ENCODE peak calls at places on chromosomes 16 and 17, in five cellular contexts. D is GM23248, R is gastrocnemius medialis, C is body of pancreas, Z is OCI-LY7. E is an unnamed sample.

GRCh38 chr17:74525781-74526288 is 5.4 kb downstream of the CD300LB start:
- DNase-seq in Z (no peak), R (no peak), C (no peak), D (no peak), E (no peak)

GRCh38 chr17:8705427-8705826 is 39.2 kb downstream of the CCDC42 start:
- DNase-seq in R (no peak), Z (no peak), D (no peak), C (no peak), E (no peak)

GRCh38 chr17:18362509-18363020 is 785 bp downstream of the SHMT1 start:
- DNase-seq in R (peak), Z (peak), C (peak), D (peak), E (peak)

GRCh38 chr16:85651822-85652430 is 36.8 kb downstream of the GINS2 start:
- DNase-seq in C (peak), R (no peak), D (no peak), Z (no peak), E (no peak)

GRCh38 chr17:2598166-2598565 is 4.7 kb downstream of the PAFAH1B1 start:
- DNase-seq in Z (no peak), C (no peak), R (no peak), D (peak), E (no peak)

GRCh38 chr17:32876414-32877163 is at the start of gene MYO1D:
- DNase-seq in C (peak), R (no peak), D (peak), Z (peak), E (peak)

GRCh38 chr16:24996301-24996700 is 18.9 kb downstream of the ARHGAP17 start:
- DNase-seq in D (no peak), Z (no peak), C (no peak), R (no peak), E (no peak)

GRCh38 chr16:31008154-31008950 is 2.1 kb downstream of the STX1B start:
- DNase-seq in Z (no peak), R (no peak), C (no peak), D (peak), E (no peak)

GRCh38 chr16:68636064-68636551 is 9.0 kb upstream of the CDH3 start:
- DNase-seq in C (peak), D (peak), Z (no peak), R (no peak), E (no peak)

GRCh38 chr17:63675607-63676539 is 24.1 kb downstream of the LIMD2 start:
- DNase-seq in R (no peak), Z (no peak), D (peak), C (peak), E (peak)

DNA sequence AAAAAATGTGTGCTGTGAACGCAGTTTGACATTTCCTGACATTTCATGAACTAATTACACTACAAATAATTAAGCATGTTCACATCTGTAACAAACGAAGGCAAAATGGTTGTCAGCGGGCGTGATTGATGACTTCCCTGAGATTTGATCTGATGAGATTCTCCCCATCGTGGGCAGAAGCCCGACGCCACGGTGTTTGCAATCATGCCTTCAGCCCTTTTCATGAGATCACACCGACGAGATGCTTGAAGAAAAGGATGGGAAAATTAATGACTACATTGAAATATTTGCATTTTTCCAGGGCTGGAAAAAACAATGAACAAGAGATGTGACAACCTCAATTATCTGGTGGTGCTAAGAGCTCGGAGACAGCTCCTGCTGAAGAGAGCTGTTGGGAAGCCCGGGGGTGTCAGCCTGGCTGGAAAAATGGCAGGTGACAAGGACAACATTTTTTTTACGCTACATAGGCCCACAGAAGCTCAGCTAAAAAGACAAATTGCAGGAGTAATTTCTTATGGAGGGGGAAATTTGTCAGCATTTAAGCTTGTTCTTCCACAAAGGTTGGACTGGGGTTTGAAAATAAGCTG is 259.4 kb upstream of the IRX3 start:
- DNase-seq in C (no peak), D (no peak), R (no peak), Z (no peak), E (no peak)
- H3K27ac ChIP-seq in C (no peak), D (no peak), R (no peak), Z (no peak), E (no peak)

GRCh38 chr16:87700406-87701065 is 65.2 kb downstream of the KLHDC4 start:
- DNase-seq in Z (no peak), C (no peak), D (no peak), R (no peak), E (no peak)

GRCh38 chr16:87701066-87701425 is 64.7 kb downstream of the KLHDC4 start:
- DNase-seq in D (no peak), Z (peak), C (no peak), R (no peak), E (no peak)

GRCh38 chr16:87703071-87703470 is 62.7 kb downstream of the KLHDC4 start:
- DNase-seq in D (no peak), R (no peak), Z (no peak), C (no peak), E (no peak)

GRCh38 chr16:87702325-87702811 is 63.4 kb downstream of the KLHDC4 start:
- DNase-seq in Z (peak), R (no peak), C (no peak), D (peak), E (no peak)

DNA sequence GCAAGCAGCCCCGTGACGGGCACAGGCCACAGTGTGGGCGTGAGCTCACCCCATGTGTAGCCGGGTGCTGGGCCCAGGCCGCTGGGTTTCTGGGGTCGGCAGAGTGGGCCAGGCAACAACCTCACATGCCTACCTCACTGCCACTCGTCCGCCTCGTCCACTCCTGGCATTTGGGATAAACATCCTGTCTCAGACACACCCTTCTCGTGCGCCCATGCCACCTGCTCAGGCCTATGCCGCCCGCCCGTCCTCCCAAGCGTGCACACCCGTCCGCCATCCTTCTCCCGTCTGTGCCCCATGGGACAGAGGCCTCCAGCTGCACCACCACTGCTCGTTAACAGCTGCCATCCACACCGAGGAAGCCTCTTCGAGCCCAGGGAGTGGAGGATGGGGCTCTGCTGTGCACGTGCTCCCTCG is 64.3 kb downstream of the KLHDC4 start:
- DNase-seq in C (no peak), R (no peak), Z (peak), D (no peak), E (no peak)
- H3K27ac ChIP-seq in C (no peak), R (no peak), Z (peak), D (no peak), E (no peak)

DNA sequence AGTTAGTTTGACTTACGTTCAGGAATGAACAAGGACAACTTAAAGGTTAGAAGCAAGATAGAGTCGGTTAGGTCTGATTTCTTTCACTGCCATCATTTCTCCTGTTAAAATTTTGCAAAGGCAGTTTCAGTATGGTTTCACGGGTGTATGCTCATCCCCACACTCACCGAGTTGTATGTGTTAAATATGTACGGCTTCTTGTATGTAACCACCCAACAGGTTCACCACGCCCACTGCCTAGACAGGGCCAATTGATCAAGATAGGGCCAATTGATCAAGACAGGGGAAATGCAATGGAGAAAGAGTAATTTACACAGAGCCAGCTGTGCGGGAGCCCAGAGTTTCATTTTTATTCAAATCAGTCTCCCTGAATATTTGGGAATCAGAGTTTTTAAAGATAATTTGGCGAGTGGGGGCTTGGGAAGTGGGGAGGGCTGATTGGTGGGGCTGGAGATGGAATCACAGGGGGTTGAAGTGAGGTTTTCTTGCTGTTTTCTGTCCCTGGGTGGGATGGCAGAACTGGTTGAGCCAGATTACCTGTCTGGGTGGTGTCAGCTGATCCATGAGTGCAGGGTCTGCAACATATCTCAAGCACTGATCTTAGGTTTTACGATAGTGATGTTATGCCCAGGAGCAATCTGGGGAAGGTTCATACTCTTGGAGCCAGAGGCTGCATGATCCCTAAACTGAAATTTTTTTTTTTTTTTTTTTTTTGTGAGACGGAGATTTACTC is 62.4 kb upstream of the PLCG2 start:
- DNase-seq in Z (no peak), D (no peak), C (no peak), R (no peak), E (no peak)
- H3K27ac ChIP-seq in Z (no peak), D (no peak), C (no peak), R (no peak), E (no peak)

DNA sequence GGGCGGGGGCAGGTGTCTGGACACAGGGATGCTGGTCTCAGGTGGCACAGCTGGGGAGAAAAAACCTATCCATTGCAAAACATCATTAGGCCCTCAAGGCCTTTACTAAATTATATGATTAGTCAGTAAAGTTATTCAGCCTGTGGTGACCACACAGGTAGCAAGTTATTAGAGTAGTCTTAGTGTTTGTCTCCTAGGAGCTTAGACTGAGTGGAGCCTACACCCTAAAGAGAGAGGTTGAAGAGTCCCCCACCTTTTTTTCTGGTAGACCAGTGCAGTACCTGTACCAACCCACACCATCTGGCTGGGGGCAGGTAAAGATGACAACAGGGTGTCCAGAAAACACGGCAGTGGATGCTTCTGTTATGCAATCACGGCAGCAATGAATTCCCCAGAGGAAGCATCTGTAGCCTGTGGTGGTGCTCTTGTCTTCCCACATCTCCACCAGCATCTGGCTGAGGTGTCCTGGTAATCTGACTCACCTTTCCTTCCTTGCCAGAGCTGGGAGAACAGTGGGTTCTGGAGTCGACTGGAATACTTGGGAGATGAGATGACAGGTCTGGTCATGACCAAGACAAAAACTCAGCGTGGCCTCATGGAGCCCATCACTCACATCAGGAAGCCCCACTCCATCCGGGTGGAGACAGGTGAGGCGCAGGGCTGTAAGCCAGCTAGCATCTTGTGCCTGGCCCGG is 11.0 kb downstream of the MYCBPAP start:
- DNase-seq in C (no peak), D (peak), R (no peak), Z (no peak), E (no peak)
- H3K27ac ChIP-seq in C (peak), D (no peak), R (no peak), Z (no peak), E (no peak)

GRCh38 chr17:42316755-42317154 is 28.5 kb downstream of the STAT5A start:
- DNase-seq in R (no peak), Z (no peak), D (no peak), C (no peak), E (no peak)
- H3K27ac ChIP-seq in R (no peak), Z (no peak), D (no peak), C (no peak), E (no peak)

GRCh38 chr17:41811549-41812175 is at the start of gene P3H4:
- DNase-seq in C (peak), D (peak), R (peak), Z (peak), E (peak)

GRCh38 chr17:41812176-41813038 is at the start of gene FKBP10:
- DNase-seq in Z (peak), D (peak), C (peak), R (peak), E (peak)

GRCh38 chr17:41814195-41814594 is 1.4 kb downstream of the FKBP10 start:
- DNase-seq in R (no peak), D (peak), Z (no peak), C (no peak), E (no peak)

GRCh38 chr17:41813039-41813680 is 356 bp downstream of the FKBP10 start:
- DNase-seq in R (no peak), D (peak), C (no peak), Z (no peak), E (no peak)

DNA sequence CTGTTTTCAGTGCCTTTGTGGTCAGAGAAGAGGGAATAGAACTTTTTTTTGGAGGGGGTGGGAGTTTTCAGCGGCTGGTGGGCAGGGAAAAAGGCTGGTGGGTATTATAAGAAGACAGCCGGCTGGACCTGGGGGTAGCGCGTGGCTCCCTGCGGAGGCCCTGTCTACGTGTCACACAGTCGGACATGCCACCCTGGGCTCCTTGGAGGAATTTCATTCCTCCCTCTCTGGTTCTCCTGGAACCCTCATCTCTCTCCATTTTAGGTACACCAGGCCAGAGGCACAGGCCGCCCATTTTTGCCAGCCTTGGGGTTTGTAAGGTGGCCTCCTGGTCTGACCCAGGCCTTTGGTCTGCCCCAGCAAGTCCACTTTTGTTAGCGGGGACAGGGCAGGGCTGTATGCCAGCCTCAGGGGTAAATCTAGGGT is 908 bp downstream of the FKBP10 start:
- DNase-seq in Z (no peak), R (no peak), C (no peak), D (peak), E (no peak)
- H3K27ac ChIP-seq in Z (no peak), R (no peak), C (no peak), D (peak), E (peak)

E was measured in sigmoid colon.